ENCODE peak calls at places on chromosome 7, in nine cellular contexts. One of them, this sample, is unnamed.

GRCh38 chr7:64947252-64948000 is 43.4 kb downstream of the ZNF117 start:
- DNase-seq in CD4-positive, CD25-positive, alpha-beta regulatory T cell: no peak
- DNase-seq in fibroblast of pulmonary artery: no peak
- DNase-seq in Calu3: peak
- DNase-seq in stimulated activated CD4-positive, alpha-beta T cell treated with anti-CD3 and anti-CD28 coated beads, Interleukin-2, amount 100 ng/mL, for 24 hours: no peak
- DNase-seq in iris pigment epithelial cell: no peak
- DNase-seq in GM13976: no peak
- DNase-seq in endothelial cell: peak
- DNase-seq in LHCN-M2: no peak
- DNase-seq in this sample: no peak

GRCh38 chr7:7992502-7992901 is 23.9 kb downstream of the GLCCI1 start:
- DNase-seq in CD4-positive, CD25-positive, alpha-beta regulatory T cell: peak
- DNase-seq in fibroblast of pulmonary artery: no peak
- DNase-seq in Calu3: no peak
- DNase-seq in stimulated activated CD4-positive, alpha-beta T cell treated with anti-CD3 and anti-CD28 coated beads, Interleukin-2, amount 100 ng/mL, for 24 hours: no peak
- DNase-seq in iris pigment epithelial cell: no peak
- DNase-seq in GM13976: no peak
- DNase-seq in endothelial cell: no peak
- DNase-seq in LHCN-M2: peak
- DNase-seq in this sample: no peak

GRCh38 chr7:68425377-68425776 is 1172.9 kb upstream of the AUTS2 start:
- DNase-seq in CD4-positive, CD25-positive, alpha-beta regulatory T cell: no peak
- DNase-seq in fibroblast of pulmonary artery: peak
- DNase-seq in Calu3: no peak
- DNase-seq in stimulated activated CD4-positive, alpha-beta T cell treated with anti-CD3 and anti-CD28 coated beads, Interleukin-2, amount 100 ng/mL, for 24 hours: no peak
- DNase-seq in iris pigment epithelial cell: no peak
- DNase-seq in GM13976: no peak
- DNase-seq in endothelial cell: no peak
- DNase-seq in LHCN-M2: no peak
- DNase-seq in this sample: no peak

GRCh38 chr7:106979551-106980357 is 64.8 kb upstream of the PRKAR2B start:
- DNase-seq in CD4-positive, CD25-positive, alpha-beta regulatory T cell: no peak
- DNase-seq in fibroblast of pulmonary artery: no peak
- DNase-seq in Calu3: no peak
- DNase-seq in stimulated activated CD4-positive, alpha-beta T cell treated with anti-CD3 and anti-CD28 coated beads, Interleukin-2, amount 100 ng/mL, for 24 hours: no peak
- DNase-seq in iris pigment epithelial cell: no peak
- DNase-seq in GM13976: no peak
- DNase-seq in endothelial cell: no peak
- DNase-seq in LHCN-M2: no peak
- DNase-seq in this sample: no peak

GRCh38 chr7:108736266-108736891 is 166.7 kb downstream of the DNAJB9 start:
- DNase-seq in CD4-positive, CD25-positive, alpha-beta regulatory T cell: no peak
- DNase-seq in fibroblast of pulmonary artery: no peak
- DNase-seq in Calu3: no peak
- DNase-seq in stimulated activated CD4-positive, alpha-beta T cell treated with anti-CD3 and anti-CD28 coated beads, Interleukin-2, amount 100 ng/mL, for 24 hours: no peak
- DNase-seq in iris pigment epithelial cell: no peak
- DNase-seq in GM13976: no peak
- DNase-seq in endothelial cell: no peak
- DNase-seq in LHCN-M2: no peak
- DNase-seq in this sample: no peak

GRCh38 chr7:128113839-128114238 is 82.6 kb upstream of the LRRC4 start:
- DNase-seq in CD4-positive, CD25-positive, alpha-beta regulatory T cell: no peak
- DNase-seq in fibroblast of pulmonary artery: no peak
- DNase-seq in Calu3: no peak
- DNase-seq in stimulated activated CD4-positive, alpha-beta T cell treated with anti-CD3 and anti-CD28 coated beads, Interleukin-2, amount 100 ng/mL, for 24 hours: no peak
- DNase-seq in iris pigment epithelial cell: no peak
- DNase-seq in GM13976: no peak
- DNase-seq in endothelial cell: no peak
- DNase-seq in LHCN-M2: no peak
- DNase-seq in this sample: no peak

GRCh38 chr7:27148776-27149641 is 1.4 kb upstream of the HOXA6 start:
- DNase-seq in CD4-positive, CD25-positive, alpha-beta regulatory T cell: no peak
- DNase-seq in fibroblast of pulmonary artery: no peak
- DNase-seq in Calu3: no peak
- DNase-seq in stimulated activated CD4-positive, alpha-beta T cell treated with anti-CD3 and anti-CD28 coated beads, Interleukin-2, amount 100 ng/mL, for 24 hours: no peak
- DNase-seq in iris pigment epithelial cell: no peak
- DNase-seq in GM13976: peak
- DNase-seq in endothelial cell: no peak
- DNase-seq in LHCN-M2: no peak
- DNase-seq in this sample: no peak

GRCh38 chr7:47664650-47665049 is 82.7 kb upstream of the TNS3 start:
- DNase-seq in CD4-positive, CD25-positive, alpha-beta regulatory T cell: no peak
- DNase-seq in fibroblast of pulmonary artery: no peak
- DNase-seq in Calu3: no peak
- DNase-seq in stimulated activated CD4-positive, alpha-beta T cell treated with anti-CD3 and anti-CD28 coated beads, Interleukin-2, amount 100 ng/mL, for 24 hours: no peak
- DNase-seq in iris pigment epithelial cell: no peak
- DNase-seq in GM13976: no peak
- DNase-seq in endothelial cell: no peak
- DNase-seq in LHCN-M2: no peak
- DNase-seq in this sample: no peak

GRCh38 chr7:131409129-131409766 is 81.6 kb downstream of the MKLN1 start:
- DNase-seq in CD4-positive, CD25-positive, alpha-beta regulatory T cell: no peak
- DNase-seq in fibroblast of pulmonary artery: no peak
- DNase-seq in Calu3: no peak
- DNase-seq in stimulated activated CD4-positive, alpha-beta T cell treated with anti-CD3 and anti-CD28 coated beads, Interleukin-2, amount 100 ng/mL, for 24 hours: no peak
- DNase-seq in iris pigment epithelial cell: no peak
- DNase-seq in GM13976: no peak
- DNase-seq in endothelial cell: no peak
- DNase-seq in LHCN-M2: no peak
- DNase-seq in this sample: no peak

GRCh38 chr7:77426521-77427051 is 10.4 kb upstream of the GSAP start:
- DNase-seq in CD4-positive, CD25-positive, alpha-beta regulatory T cell: no peak
- DNase-seq in fibroblast of pulmonary artery: peak
- DNase-seq in Calu3: no peak
- DNase-seq in stimulated activated CD4-positive, alpha-beta T cell treated with anti-CD3 and anti-CD28 coated beads, Interleukin-2, amount 100 ng/mL, for 24 hours: no peak
- DNase-seq in iris pigment epithelial cell: peak
- DNase-seq in GM13976: no peak
- DNase-seq in endothelial cell: no peak
- DNase-seq in LHCN-M2: peak
- DNase-seq in this sample: no peak

GRCh38 chr7:127943541-127944521 is 87.4 kb downstream of the LRRC4 start:
- DNase-seq in CD4-positive, CD25-positive, alpha-beta regulatory T cell: no peak
- DNase-seq in fibroblast of pulmonary artery: peak
- DNase-seq in Calu3: no peak
- DNase-seq in stimulated activated CD4-positive, alpha-beta T cell treated with anti-CD3 and anti-CD28 coated beads, Interleukin-2, amount 100 ng/mL, for 24 hours: no peak
- DNase-seq in iris pigment epithelial cell: peak
- DNase-seq in GM13976: no peak
- DNase-seq in endothelial cell: no peak
- DNase-seq in LHCN-M2: peak
- DNase-seq in this sample: no peak

GRCh38 chr7:44881610-44882009 is 3.7 kb downstream of the PURB start:
- DNase-seq in CD4-positive, CD25-positive, alpha-beta regulatory T cell: peak
- DNase-seq in fibroblast of pulmonary artery: peak
- DNase-seq in Calu3: no peak
- DNase-seq in stimulated activated CD4-positive, alpha-beta T cell treated with anti-CD3 and anti-CD28 coated beads, Interleukin-2, amount 100 ng/mL, for 24 hours: no peak
- DNase-seq in iris pigment epithelial cell: peak
- DNase-seq in GM13976: peak
- DNase-seq in endothelial cell: no peak
- DNase-seq in LHCN-M2: peak
- DNase-seq in this sample: no peak

GRCh38 chr7:15720849-15721471 is 34.5 kb upstream of the MEOX2 start:
- DNase-seq in CD4-positive, CD25-positive, alpha-beta regulatory T cell: peak
- DNase-seq in fibroblast of pulmonary artery: peak
- DNase-seq in Calu3: peak
- DNase-seq in stimulated activated CD4-positive, alpha-beta T cell treated with anti-CD3 and anti-CD28 coated beads, Interleukin-2, amount 100 ng/mL, for 24 hours: peak
- DNase-seq in iris pigment epithelial cell: peak
- DNase-seq in GM13976: peak
- DNase-seq in endothelial cell: peak
- DNase-seq in LHCN-M2: peak
- DNase-seq in this sample: no peak

GRCh38 chr7:74302745-74303221 is 13.6 kb downstream of the CLIP2 start:
- DNase-seq in CD4-positive, CD25-positive, alpha-beta regulatory T cell: no peak
- DNase-seq in fibroblast of pulmonary artery: no peak
- DNase-seq in Calu3: no peak
- DNase-seq in stimulated activated CD4-positive, alpha-beta T cell treated with anti-CD3 and anti-CD28 coated beads, Interleukin-2, amount 100 ng/mL, for 24 hours: no peak
- DNase-seq in iris pigment epithelial cell: no peak
- DNase-seq in GM13976: peak
- DNase-seq in endothelial cell: no peak
- DNase-seq in LHCN-M2: peak
- DNase-seq in this sample: no peak

GRCh38 chr7:69687739-69688431 is 89.6 kb downstream of the AUTS2 start:
- DNase-seq in CD4-positive, CD25-positive, alpha-beta regulatory T cell: no peak
- DNase-seq in fibroblast of pulmonary artery: no peak
- DNase-seq in Calu3: no peak
- DNase-seq in stimulated activated CD4-positive, alpha-beta T cell treated with anti-CD3 and anti-CD28 coated beads, Interleukin-2, amount 100 ng/mL, for 24 hours: no peak
- DNase-seq in iris pigment epithelial cell: no peak
- DNase-seq in GM13976: no peak
- DNase-seq in endothelial cell: no peak
- DNase-seq in LHCN-M2: no peak
- DNase-seq in this sample: no peak

GRCh38 chr7:34497153-34497777 is 160.8 kb upstream of the NPSR1 start:
- DNase-seq in CD4-positive, CD25-positive, alpha-beta regulatory T cell: no peak
- DNase-seq in fibroblast of pulmonary artery: no peak
- DNase-seq in Calu3: peak
- DNase-seq in stimulated activated CD4-positive, alpha-beta T cell treated with anti-CD3 and anti-CD28 coated beads, Interleukin-2, amount 100 ng/mL, for 24 hours: peak
- DNase-seq in iris pigment epithelial cell: peak
- DNase-seq in GM13976: no peak
- DNase-seq in endothelial cell: peak
- DNase-seq in LHCN-M2: no peak
- DNase-seq in this sample: no peak

GRCh38 chr7:360454-361100 is 70.6 kb downstream of the FOXL3 start:
- DNase-seq in CD4-positive, CD25-positive, alpha-beta regulatory T cell: peak
- DNase-seq in fibroblast of pulmonary artery: no peak
- DNase-seq in Calu3: no peak
- DNase-seq in stimulated activated CD4-positive, alpha-beta T cell treated with anti-CD3 and anti-CD28 coated beads, Interleukin-2, amount 100 ng/mL, for 24 hours: peak
- DNase-seq in iris pigment epithelial cell: no peak
- DNase-seq in GM13976: no peak
- DNase-seq in endothelial cell: no peak
- DNase-seq in LHCN-M2: no peak
- DNase-seq in this sample: no peak

GRCh38 chr7:23672033-23672432 is 8.0 kb upstream of the FAM221A start:
- DNase-seq in CD4-positive, CD25-positive, alpha-beta regulatory T cell: no peak
- DNase-seq in fibroblast of pulmonary artery: no peak
- DNase-seq in Calu3: no peak
- DNase-seq in stimulated activated CD4-positive, alpha-beta T cell treated with anti-CD3 and anti-CD28 coated beads, Interleukin-2, amount 100 ng/mL, for 24 hours: no peak
- DNase-seq in iris pigment epithelial cell: peak
- DNase-seq in GM13976: no peak
- DNase-seq in endothelial cell: no peak
- DNase-seq in LHCN-M2: no peak
- DNase-seq in this sample: no peak

GRCh38 chr7:27586825-27587224 is 75.9 kb downstream of the HIBADH start:
- DNase-seq in CD4-positive, CD25-positive, alpha-beta regulatory T cell: no peak
- DNase-seq in fibroblast of pulmonary artery: no peak
- DNase-seq in Calu3: no peak
- DNase-seq in stimulated activated CD4-positive, alpha-beta T cell treated with anti-CD3 and anti-CD28 coated beads, Interleukin-2, amount 100 ng/mL, for 24 hours: no peak
- DNase-seq in iris pigment epithelial cell: no peak
- DNase-seq in GM13976: peak
- DNase-seq in endothelial cell: no peak
- DNase-seq in LHCN-M2: peak
- DNase-seq in this sample: no peak

GRCh38 chr7:151204383-151205032 is 5.8 kb downstream of the H2BK1 start:
- DNase-seq in CD4-positive, CD25-positive, alpha-beta regulatory T cell: no peak
- DNase-seq in fibroblast of pulmonary artery: no peak
- DNase-seq in Calu3: no peak
- DNase-seq in stimulated activated CD4-positive, alpha-beta T cell treated with anti-CD3 and anti-CD28 coated beads, Interleukin-2, amount 100 ng/mL, for 24 hours: no peak
- DNase-seq in iris pigment epithelial cell: no peak
- DNase-seq in GM13976: peak
- DNase-seq in endothelial cell: no peak
- DNase-seq in LHCN-M2: no peak
- DNase-seq in this sample: no peak

GRCh38 chr7:134995239-134996096 is 9.2 kb downstream of the AGBL3 start:
- DNase-seq in CD4-positive, CD25-positive, alpha-beta regulatory T cell: no peak
- DNase-seq in fibroblast of pulmonary artery: no peak
- DNase-seq in Calu3: no peak
- DNase-seq in stimulated activated CD4-positive, alpha-beta T cell treated with anti-CD3 and anti-CD28 coated beads, Interleukin-2, amount 100 ng/mL, for 24 hours: no peak
- DNase-seq in iris pigment epithelial cell: no peak
- DNase-seq in GM13976: peak
- DNase-seq in endothelial cell: no peak
- DNase-seq in LHCN-M2: peak
- DNase-seq in this sample: no peak

GRCh38 chr7:24769014-24769830 is 12.0 kb upstream of the GSDME start:
- DNase-seq in CD4-positive, CD25-positive, alpha-beta regulatory T cell: peak
- DNase-seq in fibroblast of pulmonary artery: no peak
- DNase-seq in Calu3: no peak
- DNase-seq in stimulated activated CD4-positive, alpha-beta T cell treated with anti-CD3 and anti-CD28 coated beads, Interleukin-2, amount 100 ng/mL, for 24 hours: no peak
- DNase-seq in iris pigment epithelial cell: no peak
- DNase-seq in GM13976: no peak
- DNase-seq in endothelial cell: no peak
- DNase-seq in LHCN-M2: no peak
- DNase-seq in this sample: no peak

GRCh38 chr7:80231719-80232118 is 97.1 kb downstream of the GNAI1 start:
- DNase-seq in CD4-positive, CD25-positive, alpha-beta regulatory T cell: no peak
- DNase-seq in fibroblast of pulmonary artery: peak
- DNase-seq in Calu3: no peak
- DNase-seq in stimulated activated CD4-positive, alpha-beta T cell treated with anti-CD3 and anti-CD28 coated beads, Interleukin-2, amount 100 ng/mL, for 24 hours: no peak
- DNase-seq in iris pigment epithelial cell: peak
- DNase-seq in GM13976: no peak
- DNase-seq in endothelial cell: no peak
- DNase-seq in LHCN-M2: peak
- DNase-seq in this sample: no peak

GRCh38 chr7:43362652-43363428 is 220.1 kb upstream of the STK17A start:
- DNase-seq in CD4-positive, CD25-positive, alpha-beta regulatory T cell: no peak
- DNase-seq in fibroblast of pulmonary artery: peak
- DNase-seq in Calu3: peak
- DNase-seq in stimulated activated CD4-positive, alpha-beta T cell treated with anti-CD3 and anti-CD28 coated beads, Interleukin-2, amount 100 ng/mL, for 24 hours: no peak
- DNase-seq in iris pigment epithelial cell: peak
- DNase-seq in GM13976: peak
- DNase-seq in endothelial cell: peak
- DNase-seq in LHCN-M2: peak
- DNase-seq in this sample: peak

GRCh38 chr7:116340201-116340847 is 130.0 kb downstream of the TES start:
- DNase-seq in CD4-positive, CD25-positive, alpha-beta regulatory T cell: no peak
- DNase-seq in fibroblast of pulmonary artery: peak
- DNase-seq in Calu3: no peak
- DNase-seq in stimulated activated CD4-positive, alpha-beta T cell treated with anti-CD3 and anti-CD28 coated beads, Interleukin-2, amount 100 ng/mL, for 24 hours: no peak
- DNase-seq in iris pigment epithelial cell: peak
- DNase-seq in GM13976: no peak
- DNase-seq in endothelial cell: no peak
- DNase-seq in LHCN-M2: peak
- DNase-seq in this sample: no peak

GRCh38 chr7:929311-929711 is 25.2 kb downstream of the ADAP1 start:
- DNase-seq in CD4-positive, CD25-positive, alpha-beta regulatory T cell: no peak
- DNase-seq in fibroblast of pulmonary artery: no peak
- DNase-seq in Calu3: no peak
- DNase-seq in stimulated activated CD4-positive, alpha-beta T cell treated with anti-CD3 and anti-CD28 coated beads, Interleukin-2, amount 100 ng/mL, for 24 hours: no peak
- DNase-seq in iris pigment epithelial cell: no peak
- DNase-seq in GM13976: no peak
- DNase-seq in endothelial cell: no peak
- DNase-seq in LHCN-M2: no peak
- DNase-seq in this sample: no peak

GRCh38 chr7:132773527-132773956 is 197.3 kb upstream of the PLXNA4 start:
- DNase-seq in CD4-positive, CD25-positive, alpha-beta regulatory T cell: peak
- DNase-seq in fibroblast of pulmonary artery: peak
- DNase-seq in Calu3: no peak
- DNase-seq in stimulated activated CD4-positive, alpha-beta T cell treated with anti-CD3 and anti-CD28 coated beads, Interleukin-2, amount 100 ng/mL, for 24 hours: no peak
- DNase-seq in iris pigment epithelial cell: peak
- DNase-seq in GM13976: no peak
- DNase-seq in endothelial cell: no peak
- DNase-seq in LHCN-M2: peak
- DNase-seq in this sample: no peak

GRCh38 chr7:75879771-75880184 is 944 bp downstream of the RHBDD2 start:
- DNase-seq in CD4-positive, CD25-positive, alpha-beta regulatory T cell: peak
- DNase-seq in fibroblast of pulmonary artery: peak
- DNase-seq in Calu3: no peak
- DNase-seq in stimulated activated CD4-positive, alpha-beta T cell treated with anti-CD3 and anti-CD28 coated beads, Interleukin-2, amount 100 ng/mL, for 24 hours: no peak
- DNase-seq in iris pigment epithelial cell: peak
- DNase-seq in GM13976: no peak
- DNase-seq in endothelial cell: no peak
- DNase-seq in LHCN-M2: no peak
- DNase-seq in this sample: no peak

GRCh38 chr7:20651960-20652544 is 36.6 kb downstream of the ABCB5 start:
- DNase-seq in CD4-positive, CD25-positive, alpha-beta regulatory T cell: peak
- DNase-seq in fibroblast of pulmonary artery: peak
- DNase-seq in Calu3: peak
- DNase-seq in stimulated activated CD4-positive, alpha-beta T cell treated with anti-CD3 and anti-CD28 coated beads, Interleukin-2, amount 100 ng/mL, for 24 hours: no peak
- DNase-seq in iris pigment epithelial cell: peak
- DNase-seq in GM13976: no peak
- DNase-seq in endothelial cell: no peak
- DNase-seq in LHCN-M2: peak
- DNase-seq in this sample: no peak

GRCh38 chr7:80335473-80336232 is 176.2 kb downstream of the GNAT3 start:
- DNase-seq in CD4-positive, CD25-positive, alpha-beta regulatory T cell: no peak
- DNase-seq in fibroblast of pulmonary artery: peak
- DNase-seq in Calu3: no peak
- DNase-seq in stimulated activated CD4-positive, alpha-beta T cell treated with anti-CD3 and anti-CD28 coated beads, Interleukin-2, amount 100 ng/mL, for 24 hours: no peak
- DNase-seq in iris pigment epithelial cell: peak
- DNase-seq in GM13976: no peak
- DNase-seq in endothelial cell: no peak
- DNase-seq in LHCN-M2: peak
- DNase-seq in this sample: no peak

GRCh38 chr7:53383131-53383530 is 347.7 kb downstream of the POM121L12 start:
- DNase-seq in CD4-positive, CD25-positive, alpha-beta regulatory T cell: no peak
- DNase-seq in fibroblast of pulmonary artery: no peak
- DNase-seq in Calu3: no peak
- DNase-seq in stimulated activated CD4-positive, alpha-beta T cell treated with anti-CD3 and anti-CD28 coated beads, Interleukin-2, amount 100 ng/mL, for 24 hours: no peak
- DNase-seq in iris pigment epithelial cell: peak
- DNase-seq in GM13976: no peak
- DNase-seq in endothelial cell: no peak
- DNase-seq in LHCN-M2: peak
- DNase-seq in this sample: no peak

This sample was measured in NK-92 treated with Interleukin-12 subunit alpha and Interleukin-12 subunit beta, amount 100 ng/mL, for 24 hours.